ENCODE peak calls at places on chromosomes 16 and 17, in ten cellular contexts. One of them, this sample, is unnamed.

GRCh38 chr17:49239963-49240362 is 9.4 kb upstream of the PHOSPHO1 start:
- DNase-seq in psoas muscle: no peak
- DNase-seq in breast epithelium: no peak
- DNase-seq in neural progenitor cell: no peak
- DNase-seq in uterus: no peak
- DNase-seq in fibroblast of lung: no peak
- DNase-seq in thoracic aorta: no peak
- DNase-seq in transverse colon: no peak
- DNase-seq in heart left ventricle: no peak
- DNase-seq in cardiac muscle cell: no peak
- DNase-seq in this sample: no peak

GRCh38 chr17:43892672-43892975 is 14.7 kb downstream of the MPP2 start:
- DNase-seq in psoas muscle: no peak
- DNase-seq in breast epithelium: no peak
- DNase-seq in neural progenitor cell: no peak
- DNase-seq in uterus: no peak
- DNase-seq in fibroblast of lung: no peak
- DNase-seq in thoracic aorta: no peak
- DNase-seq in transverse colon: no peak
- DNase-seq in heart left ventricle: no peak
- DNase-seq in cardiac muscle cell: no peak
- DNase-seq in this sample: no peak

GRCh38 chr17:4152471-4152870 is 9.5 kb downstream of the CYB5D2 start:
- DNase-seq in psoas muscle: no peak
- DNase-seq in breast epithelium: no peak
- DNase-seq in neural progenitor cell: no peak
- DNase-seq in uterus: no peak
- DNase-seq in fibroblast of lung: peak; percentile 72
- DNase-seq in thoracic aorta: no peak
- DNase-seq in transverse colon: no peak
- DNase-seq in heart left ventricle: no peak
- DNase-seq in cardiac muscle cell: no peak
- DNase-seq in this sample: no peak

GRCh38 chr17:80109066-80109618 is 7.8 kb downstream of the GAA start:
- DNase-seq in psoas muscle: no peak
- DNase-seq in breast epithelium: no peak
- DNase-seq in neural progenitor cell: no peak
- DNase-seq in uterus: no peak
- DNase-seq in fibroblast of lung: no peak
- DNase-seq in thoracic aorta: no peak
- DNase-seq in transverse colon: no peak
- DNase-seq in heart left ventricle: no peak
- DNase-seq in cardiac muscle cell: no peak
- DNase-seq in this sample: peak; percentile 52

GRCh38 chr17:835263-835662 is 53.1 kb downstream of the MRM3 start:
- DNase-seq in psoas muscle: peak; percentile 70
- DNase-seq in breast epithelium: no peak
- DNase-seq in neural progenitor cell: peak; percentile 46
- DNase-seq in uterus: peak; percentile 54
- DNase-seq in fibroblast of lung: peak; percentile 100
- DNase-seq in thoracic aorta: no peak
- DNase-seq in transverse colon: no peak
- DNase-seq in heart left ventricle: no peak
- DNase-seq in cardiac muscle cell: peak; percentile 95
- DNase-seq in this sample: peak; percentile 52

GRCh38 chr17:44926841-44927525 is 11.7 kb upstream of the GFAP start:
- DNase-seq in psoas muscle: no peak
- DNase-seq in breast epithelium: peak; percentile 24
- DNase-seq in neural progenitor cell: no peak
- DNase-seq in uterus: no peak
- DNase-seq in fibroblast of lung: no peak
- DNase-seq in thoracic aorta: no peak
- DNase-seq in transverse colon: peak; percentile 4
- DNase-seq in heart left ventricle: no peak
- DNase-seq in cardiac muscle cell: no peak
- DNase-seq in this sample: peak; percentile 48

GRCh38 chr17:44792276-44792675 is 33.5 kb downstream of the ADAM11 start:
- DNase-seq in psoas muscle: no peak
- DNase-seq in breast epithelium: no peak
- DNase-seq in neural progenitor cell: no peak
- DNase-seq in uterus: no peak
- DNase-seq in fibroblast of lung: peak; percentile 73
- DNase-seq in thoracic aorta: no peak
- DNase-seq in transverse colon: no peak
- DNase-seq in heart left ventricle: no peak
- DNase-seq in cardiac muscle cell: peak; percentile 35
- DNase-seq in this sample: no peak

GRCh38 chr17:40323731-40324650 is 15.0 kb downstream of the RARA start:
- DNase-seq in psoas muscle: peak; percentile 70
- DNase-seq in breast epithelium: no peak
- DNase-seq in neural progenitor cell: no peak
- DNase-seq in uterus: no peak
- DNase-seq in fibroblast of lung: peak; percentile 53
- DNase-seq in thoracic aorta: peak; percentile 89
- DNase-seq in transverse colon: peak; percentile 36
- DNase-seq in heart left ventricle: peak; percentile 89
- DNase-seq in cardiac muscle cell: peak; percentile 83
- DNase-seq in this sample: peak; percentile 83

GRCh38 chr16:56688762-56689161 is 6.5 kb downstream of the MT1X start:
- DNase-seq in psoas muscle: no peak
- DNase-seq in breast epithelium: no peak
- DNase-seq in neural progenitor cell: no peak
- DNase-seq in uterus: no peak
- DNase-seq in fibroblast of lung: no peak
- DNase-seq in thoracic aorta: no peak
- DNase-seq in transverse colon: no peak
- DNase-seq in heart left ventricle: no peak
- DNase-seq in cardiac muscle cell: no peak
- DNase-seq in this sample: no peak

GRCh38 chr17:67328026-67328425 is 38.4 kb downstream of the PSMD12 start:
- DNase-seq in psoas muscle: no peak
- DNase-seq in breast epithelium: no peak
- DNase-seq in neural progenitor cell: no peak
- DNase-seq in uterus: no peak
- DNase-seq in fibroblast of lung: no peak
- DNase-seq in thoracic aorta: no peak
- DNase-seq in transverse colon: no peak
- DNase-seq in heart left ventricle: no peak
- DNase-seq in cardiac muscle cell: no peak
- DNase-seq in this sample: no peak

GRCh38 chr16:30187971-30188561 is 4.7 kb downstream of the CORO1A start:
- DNase-seq in psoas muscle: no peak
- DNase-seq in breast epithelium: no peak
- DNase-seq in neural progenitor cell: no peak
- DNase-seq in uterus: no peak
- DNase-seq in fibroblast of lung: no peak
- DNase-seq in thoracic aorta: no peak
- DNase-seq in transverse colon: no peak
- DNase-seq in heart left ventricle: no peak
- DNase-seq in cardiac muscle cell: no peak
- DNase-seq in this sample: peak; percentile 18

GRCh38 chr17:3335876-3336275 is 37.7 kb upstream of the OR3A1 start:
- DNase-seq in psoas muscle: no peak
- DNase-seq in breast epithelium: no peak
- DNase-seq in neural progenitor cell: no peak
- DNase-seq in uterus: no peak
- DNase-seq in fibroblast of lung: no peak
- DNase-seq in thoracic aorta: no peak
- DNase-seq in transverse colon: no peak
- DNase-seq in heart left ventricle: no peak
- DNase-seq in cardiac muscle cell: no peak
- DNase-seq in this sample: no peak

GRCh38 chr17:3418222-3418621 is 7.1 kb downstream of the OR3A3 start:
- DNase-seq in psoas muscle: no peak
- DNase-seq in breast epithelium: no peak
- DNase-seq in neural progenitor cell: no peak
- DNase-seq in uterus: no peak
- DNase-seq in fibroblast of lung: no peak
- DNase-seq in thoracic aorta: no peak
- DNase-seq in transverse colon: no peak
- DNase-seq in heart left ventricle: no peak
- DNase-seq in cardiac muscle cell: no peak
- DNase-seq in this sample: no peak

GRCh38 chr17:82019905-82020873 is 2.5 kb downstream of the CENPX start:
- DNase-seq in psoas muscle: peak; percentile 68
- DNase-seq in breast epithelium: no peak
- DNase-seq in neural progenitor cell: peak; percentile 87
- DNase-seq in uterus: no peak
- DNase-seq in fibroblast of lung: peak; percentile 15
- DNase-seq in thoracic aorta: no peak
- DNase-seq in transverse colon: peak; percentile 70
- DNase-seq in heart left ventricle: peak; percentile 61
- DNase-seq in cardiac muscle cell: peak; percentile 50
- DNase-seq in this sample: no peak

GRCh38 chr17:17205368-17206148 is 575 bp downstream of the PLD6 start:
- DNase-seq in psoas muscle: peak; percentile 64
- DNase-seq in breast epithelium: no peak
- DNase-seq in neural progenitor cell: no peak
- DNase-seq in uterus: peak; percentile 61
- DNase-seq in fibroblast of lung: peak; percentile 52
- DNase-seq in thoracic aorta: no peak
- DNase-seq in transverse colon: peak; percentile 72
- DNase-seq in heart left ventricle: peak; percentile 66
- DNase-seq in cardiac muscle cell: peak; percentile 27
- DNase-seq in this sample: peak; percentile 78

GRCh38 chr16:24253192-24253591 is 2.9 kb upstream of the CACNG3 start:
- DNase-seq in psoas muscle: no peak
- DNase-seq in breast epithelium: no peak
- DNase-seq in neural progenitor cell: peak; percentile 83
- DNase-seq in uterus: no peak
- DNase-seq in fibroblast of lung: peak; percentile 23
- DNase-seq in thoracic aorta: no peak
- DNase-seq in transverse colon: peak; percentile 10
- DNase-seq in heart left ventricle: no peak
- DNase-seq in cardiac muscle cell: peak; percentile 48
- DNase-seq in this sample: no peak
- TF ChIP-seq CTCF in psoas muscle: peak; percentile 36
- TF ChIP-seq CTCF in breast epithelium: peak; percentile 8
- TF ChIP-seq CTCF in neural progenitor cell: peak; percentile 79
- TF ChIP-seq CTCF in uterus: peak; percentile 14
- TF ChIP-seq CTCF in fibroblast of lung: peak; percentile 39
- TF ChIP-seq CTCF in thoracic aorta: peak; percentile 19
- TF ChIP-seq CTCF in transverse colon: peak; percentile 49
- TF ChIP-seq CTCF in heart left ventricle: peak; percentile 58
- TF ChIP-seq CTCF in cardiac muscle cell: peak; percentile 64
- TF ChIP-seq CTCF in this sample: peak; percentile 34

GRCh38 chr17:26792486-26792885 is 501.4 kb upstream of the WSB1 start:
- DNase-seq in psoas muscle: no peak
- DNase-seq in breast epithelium: no peak
- DNase-seq in neural progenitor cell: no peak
- DNase-seq in uterus: no peak
- DNase-seq in fibroblast of lung: peak; percentile 36
- DNase-seq in thoracic aorta: no peak
- DNase-seq in transverse colon: no peak
- DNase-seq in heart left ventricle: no peak
- DNase-seq in cardiac muscle cell: peak; percentile 9
- DNase-seq in this sample: no peak
- H3K9me3 ChIP-seq in psoas muscle: peaks cover 51% of the 10 kb centered on the region
- H3K9me3 ChIP-seq in breast epithelium: peaks cover 51% of the 10 kb centered on the region
- H3K9me3 ChIP-seq in neural progenitor cell: peaks cover 60% of the 10 kb centered on the region
- H3K9me3 ChIP-seq in uterus: no peaks in the 10 kb centered on the region
- H3K9me3 ChIP-seq in fibroblast of lung: peaks cover 3% of the 10 kb centered on the region
- H3K9me3 ChIP-seq in thoracic aorta: peaks cover 3% of the 10 kb centered on the region
- H3K9me3 ChIP-seq in transverse colon: peaks cover 10% of the 10 kb centered on the region
- H3K9me3 ChIP-seq in heart left ventricle: peaks cover 93% of the 10 kb centered on the region
- H3K9me3 ChIP-seq in cardiac muscle cell: peaks cover 8% of the 10 kb centered on the region
- H3K9me3 ChIP-seq in this sample: peaks cover 42% of the 10 kb centered on the region

GRCh38 chr16:87828071-87828971 is 41.0 kb downstream of the SLC7A5 start:
- DNase-seq in psoas muscle: no peak
- DNase-seq in breast epithelium: no peak
- DNase-seq in neural progenitor cell: no peak
- DNase-seq in uterus: no peak
- DNase-seq in fibroblast of lung: no peak
- DNase-seq in thoracic aorta: no peak
- DNase-seq in transverse colon: no peak
- DNase-seq in heart left ventricle: no peak
- DNase-seq in cardiac muscle cell: no peak
- DNase-seq in this sample: no peak
- TF ChIP-seq CTCF in psoas muscle: no peak
- TF ChIP-seq CTCF in breast epithelium: no peak
- TF ChIP-seq CTCF in neural progenitor cell: no peak
- TF ChIP-seq CTCF in uterus: no peak
- TF ChIP-seq CTCF in fibroblast of lung: no peak
- TF ChIP-seq CTCF in thoracic aorta: no peak
- TF ChIP-seq CTCF in transverse colon: no peak
- TF ChIP-seq CTCF in heart left ventricle: no peak
- TF ChIP-seq CTCF in cardiac muscle cell: no peak
- TF ChIP-seq CTCF in this sample: no peak

GRCh38 chr17:83146347-83146746 is 66.9 kb downstream of the METRNL start:
- DNase-seq in psoas muscle: no peak
- DNase-seq in breast epithelium: no peak
- DNase-seq in neural progenitor cell: no peak
- DNase-seq in uterus: no peak
- DNase-seq in fibroblast of lung: no peak
- DNase-seq in thoracic aorta: no peak
- DNase-seq in transverse colon: no peak
- DNase-seq in heart left ventricle: no peak
- DNase-seq in cardiac muscle cell: no peak
- DNase-seq in this sample: no peak
- H3K9me3 ChIP-seq in psoas muscle: no peaks in the 10 kb centered on the region
- H3K9me3 ChIP-seq in breast epithelium: no peaks in the 10 kb centered on the region
- H3K9me3 ChIP-seq in neural progenitor cell: peaks cover 5% of the 10 kb centered on the region
- H3K9me3 ChIP-seq in uterus: no peaks in the 10 kb centered on the region
- H3K9me3 ChIP-seq in fibroblast of lung: no peaks in the 10 kb centered on the region
- H3K9me3 ChIP-seq in thoracic aorta: no peaks in the 10 kb centered on the region
- H3K9me3 ChIP-seq in transverse colon: no peaks in the 10 kb centered on the region
- H3K9me3 ChIP-seq in heart left ventricle: peaks cover 3% of the 10 kb centered on the region
- H3K9me3 ChIP-seq in cardiac muscle cell: no peaks in the 10 kb centered on the region
- H3K9me3 ChIP-seq in this sample: no peaks in the 10 kb centered on the region

DNA sequence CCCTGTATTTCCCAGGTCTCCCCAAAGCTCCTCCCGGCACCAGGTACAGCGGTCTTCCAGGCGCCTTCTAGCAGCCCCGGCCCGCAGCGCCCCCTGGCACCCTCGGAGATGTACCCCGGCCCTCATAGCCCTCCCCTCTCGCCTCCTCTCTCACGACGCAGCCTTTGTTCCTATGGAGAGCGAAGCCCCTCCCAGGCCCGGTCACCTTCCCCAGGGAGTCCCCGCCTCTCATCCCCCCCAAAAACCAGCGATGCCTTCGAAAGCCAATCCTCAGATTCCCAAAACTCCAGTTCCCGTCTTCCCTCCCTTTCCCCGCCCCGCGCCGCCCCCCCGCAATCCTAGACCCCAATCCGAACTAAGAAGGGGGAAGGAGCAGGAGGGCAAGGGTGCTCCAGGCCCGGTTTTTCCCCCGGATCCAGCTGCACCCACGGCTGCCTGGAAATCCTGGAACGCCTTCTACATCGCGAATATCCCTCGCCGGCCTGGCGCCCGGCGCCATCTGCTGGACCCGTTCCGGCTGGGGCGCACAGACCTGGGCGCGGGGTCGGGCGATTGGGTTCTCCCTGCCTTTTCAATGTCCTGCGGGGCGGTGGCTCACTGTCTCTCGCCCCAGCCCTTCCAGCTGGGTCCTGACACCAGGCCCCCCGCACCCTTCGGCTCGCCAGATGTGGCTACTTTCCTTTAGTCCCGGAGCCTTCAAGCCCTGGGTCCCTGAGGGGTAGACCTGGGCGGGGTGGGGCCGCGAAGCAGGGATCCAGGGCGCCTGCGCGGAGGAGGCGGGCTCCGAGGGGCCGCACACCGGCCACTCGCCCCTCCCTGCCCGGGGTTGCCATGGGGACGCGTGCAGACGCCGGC is at the start of gene DNAH2:
- DNase-seq in psoas muscle: peak; percentile 66
- DNase-seq in breast epithelium: peak; percentile 86
- DNase-seq in neural progenitor cell: peak; percentile 98
- DNase-seq in uterus: peak; percentile 76
- DNase-seq in fibroblast of lung: peak; percentile 96
- DNase-seq in thoracic aorta: peak; percentile 16
- DNase-seq in transverse colon: peak; percentile 78
- DNase-seq in heart left ventricle: peak; percentile 79
- DNase-seq in cardiac muscle cell: peak; percentile 97
- DNase-seq in this sample: peak; percentile 82
- TF ChIP-seq CTCF in psoas muscle: peak; percentile 40
- TF ChIP-seq CTCF in breast epithelium: no peak
- TF ChIP-seq CTCF in neural progenitor cell: peak; percentile 44
- TF ChIP-seq CTCF in uterus: peak; percentile 50
- TF ChIP-seq CTCF in fibroblast of lung: peak; percentile 31
- TF ChIP-seq CTCF in thoracic aorta: peak; percentile 34
- TF ChIP-seq CTCF in transverse colon: peak; percentile 17
- TF ChIP-seq CTCF in heart left ventricle: peak; percentile 59
- TF ChIP-seq CTCF in cardiac muscle cell: peak; percentile 52
- TF ChIP-seq CTCF in this sample: no peak